ENCODE peak calls at places on chromosomes 3 and 15, in six cellular contexts. V is stimulated activated CD4-positive, alpha-beta T cell treated with anti-CD3 and anti-CD28 coated beads, TNF-alpha, amount 100 ng/mL, for 1 hour; J is CD8-positive, alpha-beta T cell; S is midbrain; E is MM.1S; D is progenitor cell of endocrine pancreas. C is an unnamed sample.

GRCh38 chr3:186208328-186208989 is 99.6 kb upstream of the ETV5 start:
- DNase-seq in V (no peak), J (no peak), S (no peak), E (no peak), D (no peak), C (no peak)

GRCh38 chr3:155889952-155890351 is 19.5 kb downstream of the GMPS start:
- DNase-seq in V (no peak), J (no peak), S (no peak), E (no peak), D (no peak), C (no peak)

GRCh38 chr3:128009952-128010846 is 42.0 kb upstream of the SEC61A1 start:
- DNase-seq in V (no peak), J (no peak), S (no peak), E (no peak), D (no peak), C (no peak)

GRCh38 chr3:143849854-143850549 is 1.7 kb upstream of the SLC9A9 start:
- DNase-seq in V (no peak), J (no peak), S (no peak), E (peak), D (no peak), C (no peak)

GRCh38 chr15:49015896-49016295 is 30.4 kb downstream of the SECISBP2L start:
- DNase-seq in V (no peak), J (no peak), S (no peak), E (no peak), D (no peak), C (no peak)

GRCh38 chr3:18445421-18446066 is 20.4 kb upstream of the SATB1 start:
- DNase-seq in V (peak), J (peak), S (peak), E (no peak), D (no peak), C (no peak)

GRCh38 chr15:32775103-32775502 is 57.3 kb downstream of the GREM1 start:
- DNase-seq in V (no peak), J (no peak), S (no peak), E (no peak), D (no peak), C (no peak)

GRCh38 chr3:135887220-135887619 is 78.3 kb upstream of the PPP2R3A start:
- DNase-seq in V (no peak), J (no peak), S (no peak), E (no peak), D (no peak), C (no peak)

GRCh38 chr15:55515991-55516776 is 8.2 kb upstream of the DNAAF4 start:
- DNase-seq in V (no peak), J (no peak), S (no peak), E (no peak), D (no peak), C (no peak)

GRCh38 chr3:89762360-89762759 is 654.9 kb downstream of the EPHA3 start:
- DNase-seq in V (no peak), J (no peak), S (no peak), E (no peak), D (no peak), C (no peak)

GRCh38 chr15:41392659-41393058 is 9.6 kb downstream of the NDUFAF1 start:
- DNase-seq in V (no peak), J (no peak), S (no peak), E (no peak), D (no peak), C (no peak)

GRCh38 chr3:70431906-70432305 is 119.5 kb upstream of the MDFIC2 start:
- DNase-seq in V (no peak), J (no peak), S (no peak), E (no peak), D (no peak), C (no peak)

GRCh38 chr15:94607176-94607654 is 375.9 kb downstream of the MCTP2 start:
- DNase-seq in V (no peak), J (no peak), S (no peak), E (no peak), D (no peak), C (no peak)

GRCh38 chr15:90316139-90316538 is 35.9 kb upstream of the ZNF774 start:
- DNase-seq in V (no peak), J (no peak), S (no peak), E (no peak), D (no peak), C (no peak)

GRCh38 chr15:82571722-82572222 is 31.5 kb upstream of the RPS17 start:
- DNase-seq in V (no peak), J (no peak), S (peak), E (no peak), D (no peak), C (no peak)

GRCh38 chr15:40016224-40016865 is 22.6 kb downstream of the SRP14 start:
- DNase-seq in V (no peak), J (no peak), S (no peak), E (no peak), D (no peak), C (no peak)

GRCh38 chr3:131421957-131422498 is 40.5 kb downstream of the NUDT16 start:
- DNase-seq in V (no peak), J (no peak), S (no peak), E (no peak), D (no peak), C (no peak)

GRCh38 chr3:142861926-142862325 is 27.0 kb downstream of the PCOLCE2 start:
- DNase-seq in V (no peak), J (no peak), S (no peak), E (no peak), D (no peak), C (no peak)

GRCh38 chr15:68211656-68212320 is 6.7 kb upstream of the CALML4 start:
- DNase-seq in V (no peak), J (no peak), S (no peak), E (no peak), D (no peak), C (no peak)

GRCh38 chr15:69016021-69016595 is 1.6 kb downstream of the NOX5 start:
- DNase-seq in V (no peak), J (no peak), S (no peak), E (no peak), D (no peak), C (no peak)

GRCh38 chr3:52184690-52185089 is 13.3 kb upstream of the ALAS1 start:
- DNase-seq in V (no peak), J (no peak), S (no peak), E (no peak), D (no peak), C (no peak)

GRCh38 chr3:122383915-122384697 is at the start of gene FAM162A:
- DNase-seq in V (peak), J (peak), S (peak), E (peak), D (peak), C (peak)

GRCh38 chr3:112454098-112454884 is 45.0 kb downstream of the BTLA start:
- DNase-seq in V (no peak), J (no peak), S (no peak), E (no peak), D (no peak), C (no peak)

GRCh38 chr3:69494091-69494659 is 108.3 kb upstream of the FRMD4B start:
- DNase-seq in V (no peak), J (no peak), S (no peak), E (no peak), D (no peak), C (no peak)

GRCh38 chr3:13537926-13538325 is 11.0 kb upstream of the FBLN2 start:
- DNase-seq in V (no peak), J (no peak), S (no peak), E (no peak), D (no peak), C (no peak)

GRCh38 chr3:58116161-58116955 is 94.4 kb downstream of the DNASE1L3 start:
- DNase-seq in V (no peak), J (peak), S (no peak), E (peak), D (no peak), C (peak)

C was measured in esophagus squamous epithelium.